ENCODE peak calls at places on chromosome 1, in five cellular contexts. One of them, this sample, is unnamed.

GRCh38 chr1:181044449-181044966 is 10.7 kb downstream of the MR1 start:
- DNase-seq in HTR-8/SVneo: peak; percentile 62
- DNase-seq in hippocampal formation: no peak
- DNase-seq in stimulated activated CD4-positive, alpha-beta T cell treated with anti-CD3 and anti-CD28 coated beads, Interleukin-15, amount 100 ng/mL, for 24 hours: peak; percentile 63
- DNase-seq in activated CD8-positive, alpha-beta memory T cell treated with anti-CD3 and anti-CD28 coated beads, Interleukin-2, amount 50 U/mL, for 4 hours: peak; percentile 42
- DNase-seq in this sample: no peak

GRCh38 chr1:32884726-32885125 is 1.6 kb upstream of the HPCA start:
- DNase-seq in stimulated activated CD4-positive, alpha-beta T cell treated with anti-CD3 and anti-CD28 coated beads, Interleukin-15, amount 100 ng/mL, for 24 hours: no peak
- DNase-seq in HTR-8/SVneo: no peak
- DNase-seq in activated CD8-positive, alpha-beta memory T cell treated with anti-CD3 and anti-CD28 coated beads, Interleukin-2, amount 50 U/mL, for 4 hours: no peak
- DNase-seq in hippocampal formation: no peak
- DNase-seq in this sample: no peak

GRCh38 chr1:4657920-4658585 is 3.6 kb downstream of the AJAP1 start:
- DNase-seq in stimulated activated CD4-positive, alpha-beta T cell treated with anti-CD3 and anti-CD28 coated beads, Interleukin-15, amount 100 ng/mL, for 24 hours: no peak
- DNase-seq in HTR-8/SVneo: no peak
- DNase-seq in activated CD8-positive, alpha-beta memory T cell treated with anti-CD3 and anti-CD28 coated beads, Interleukin-2, amount 50 U/mL, for 4 hours: no peak
- DNase-seq in hippocampal formation: peak; percentile 65
- DNase-seq in this sample: no peak

GRCh38 chr1:17134036-17134435 is 14.8 kb upstream of the PADI2 start:
- DNase-seq in hippocampal formation: no peak
- DNase-seq in activated CD8-positive, alpha-beta memory T cell treated with anti-CD3 and anti-CD28 coated beads, Interleukin-2, amount 50 U/mL, for 4 hours: no peak
- DNase-seq in stimulated activated CD4-positive, alpha-beta T cell treated with anti-CD3 and anti-CD28 coated beads, Interleukin-15, amount 100 ng/mL, for 24 hours: no peak
- DNase-seq in HTR-8/SVneo: no peak
- DNase-seq in this sample: no peak

GRCh38 chr1:53349369-53349705 is 21.5 kb upstream of the LRP8 start:
- DNase-seq in HTR-8/SVneo: no peak
- DNase-seq in activated CD8-positive, alpha-beta memory T cell treated with anti-CD3 and anti-CD28 coated beads, Interleukin-2, amount 50 U/mL, for 4 hours: peak; percentile 1
- DNase-seq in hippocampal formation: no peak
- DNase-seq in stimulated activated CD4-positive, alpha-beta T cell treated with anti-CD3 and anti-CD28 coated beads, Interleukin-15, amount 100 ng/mL, for 24 hours: no peak
- DNase-seq in this sample: no peak

GRCh38 chr1:112172294-112172882 is 182.9 kb upstream of the KCND3 start:
- DNase-seq in hippocampal formation: no peak
- DNase-seq in HTR-8/SVneo: peak; percentile 5
- DNase-seq in activated CD8-positive, alpha-beta memory T cell treated with anti-CD3 and anti-CD28 coated beads, Interleukin-2, amount 50 U/mL, for 4 hours: no peak
- DNase-seq in stimulated activated CD4-positive, alpha-beta T cell treated with anti-CD3 and anti-CD28 coated beads, Interleukin-15, amount 100 ng/mL, for 24 hours: peak; percentile 6
- DNase-seq in this sample: peak; percentile 9

GRCh38 chr1:228014235-228014930 is 7.6 kb downstream of the WNT3A start:
- DNase-seq in HTR-8/SVneo: no peak
- DNase-seq in stimulated activated CD4-positive, alpha-beta T cell treated with anti-CD3 and anti-CD28 coated beads, Interleukin-15, amount 100 ng/mL, for 24 hours: no peak
- DNase-seq in hippocampal formation: peak; percentile 0
- DNase-seq in activated CD8-positive, alpha-beta memory T cell treated with anti-CD3 and anti-CD28 coated beads, Interleukin-2, amount 50 U/mL, for 4 hours: no peak
- DNase-seq in this sample: no peak

GRCh38 chr1:46413596-46413985 is 19.5 kb downstream of the FAAH start:
- DNase-seq in stimulated activated CD4-positive, alpha-beta T cell treated with anti-CD3 and anti-CD28 coated beads, Interleukin-15, amount 100 ng/mL, for 24 hours: peak; percentile 27
- DNase-seq in activated CD8-positive, alpha-beta memory T cell treated with anti-CD3 and anti-CD28 coated beads, Interleukin-2, amount 50 U/mL, for 4 hours: peak; percentile 32
- DNase-seq in hippocampal formation: no peak
- DNase-seq in HTR-8/SVneo: no peak
- DNase-seq in this sample: no peak

GRCh38 chr1:212928323-212929281 is 21.7 kb upstream of the VASH2 start:
- DNase-seq in hippocampal formation: no peak
- DNase-seq in stimulated activated CD4-positive, alpha-beta T cell treated with anti-CD3 and anti-CD28 coated beads, Interleukin-15, amount 100 ng/mL, for 24 hours: no peak
- DNase-seq in HTR-8/SVneo: no peak
- DNase-seq in activated CD8-positive, alpha-beta memory T cell treated with anti-CD3 and anti-CD28 coated beads, Interleukin-2, amount 50 U/mL, for 4 hours: no peak
- DNase-seq in this sample: no peak

GRCh38 chr1:239856067-239856466 is 235.6 kb upstream of the FMN2 start:
- DNase-seq in activated CD8-positive, alpha-beta memory T cell treated with anti-CD3 and anti-CD28 coated beads, Interleukin-2, amount 50 U/mL, for 4 hours: no peak
- DNase-seq in hippocampal formation: no peak
- DNase-seq in HTR-8/SVneo: no peak
- DNase-seq in stimulated activated CD4-positive, alpha-beta T cell treated with anti-CD3 and anti-CD28 coated beads, Interleukin-15, amount 100 ng/mL, for 24 hours: no peak
- DNase-seq in this sample: no peak

GRCh38 chr1:74835046-74835445 is 102.1 kb downstream of the TYW3 start:
- DNase-seq in hippocampal formation: no peak
- DNase-seq in stimulated activated CD4-positive, alpha-beta T cell treated with anti-CD3 and anti-CD28 coated beads, Interleukin-15, amount 100 ng/mL, for 24 hours: no peak
- DNase-seq in HTR-8/SVneo: no peak
- DNase-seq in activated CD8-positive, alpha-beta memory T cell treated with anti-CD3 and anti-CD28 coated beads, Interleukin-2, amount 50 U/mL, for 4 hours: no peak
- DNase-seq in this sample: no peak

GRCh38 chr1:236148471-236148847 is 6.1 kb downstream of the GPR137B start:
- DNase-seq in hippocampal formation: no peak
- DNase-seq in stimulated activated CD4-positive, alpha-beta T cell treated with anti-CD3 and anti-CD28 coated beads, Interleukin-15, amount 100 ng/mL, for 24 hours: no peak
- DNase-seq in activated CD8-positive, alpha-beta memory T cell treated with anti-CD3 and anti-CD28 coated beads, Interleukin-2, amount 50 U/mL, for 4 hours: no peak
- DNase-seq in HTR-8/SVneo: no peak
- DNase-seq in this sample: no peak

GRCh38 chr1:23446644-23447310 is 22.2 kb upstream of the TCEA3 start:
- DNase-seq in stimulated activated CD4-positive, alpha-beta T cell treated with anti-CD3 and anti-CD28 coated beads, Interleukin-15, amount 100 ng/mL, for 24 hours: no peak
- DNase-seq in activated CD8-positive, alpha-beta memory T cell treated with anti-CD3 and anti-CD28 coated beads, Interleukin-2, amount 50 U/mL, for 4 hours: no peak
- DNase-seq in hippocampal formation: no peak
- DNase-seq in HTR-8/SVneo: no peak
- DNase-seq in this sample: no peak

GRCh38 chr1:169091480-169091941 is 15.0 kb upstream of the ATP1B1 start:
- DNase-seq in activated CD8-positive, alpha-beta memory T cell treated with anti-CD3 and anti-CD28 coated beads, Interleukin-2, amount 50 U/mL, for 4 hours: no peak
- DNase-seq in HTR-8/SVneo: no peak
- DNase-seq in hippocampal formation: no peak
- DNase-seq in stimulated activated CD4-positive, alpha-beta T cell treated with anti-CD3 and anti-CD28 coated beads, Interleukin-15, amount 100 ng/mL, for 24 hours: no peak
- DNase-seq in this sample: no peak

GRCh38 chr1:38696371-38696770 is 163.2 kb downstream of the RRAGC start:
- DNase-seq in hippocampal formation: no peak
- DNase-seq in stimulated activated CD4-positive, alpha-beta T cell treated with anti-CD3 and anti-CD28 coated beads, Interleukin-15, amount 100 ng/mL, for 24 hours: no peak
- DNase-seq in HTR-8/SVneo: no peak
- DNase-seq in activated CD8-positive, alpha-beta memory T cell treated with anti-CD3 and anti-CD28 coated beads, Interleukin-2, amount 50 U/mL, for 4 hours: no peak
- DNase-seq in this sample: no peak

GRCh38 chr1:162612606-162613400 is 19.5 kb upstream of the DDR2 start:
- DNase-seq in hippocampal formation: no peak
- DNase-seq in activated CD8-positive, alpha-beta memory T cell treated with anti-CD3 and anti-CD28 coated beads, Interleukin-2, amount 50 U/mL, for 4 hours: no peak
- DNase-seq in stimulated activated CD4-positive, alpha-beta T cell treated with anti-CD3 and anti-CD28 coated beads, Interleukin-15, amount 100 ng/mL, for 24 hours: no peak
- DNase-seq in HTR-8/SVneo: no peak
- DNase-seq in this sample: no peak

GRCh38 chr1:3779265-3779911 is 6.8 kb downstream of the SMIM1 start:
- DNase-seq in stimulated activated CD4-positive, alpha-beta T cell treated with anti-CD3 and anti-CD28 coated beads, Interleukin-15, amount 100 ng/mL, for 24 hours: no peak
- DNase-seq in HTR-8/SVneo: no peak
- DNase-seq in hippocampal formation: no peak
- DNase-seq in activated CD8-positive, alpha-beta memory T cell treated with anti-CD3 and anti-CD28 coated beads, Interleukin-2, amount 50 U/mL, for 4 hours: no peak
- DNase-seq in this sample: no peak

GRCh38 chr1:97989094-97989680 is 68.4 kb upstream of the DPYD start:
- DNase-seq in stimulated activated CD4-positive, alpha-beta T cell treated with anti-CD3 and anti-CD28 coated beads, Interleukin-15, amount 100 ng/mL, for 24 hours: no peak
- DNase-seq in activated CD8-positive, alpha-beta memory T cell treated with anti-CD3 and anti-CD28 coated beads, Interleukin-2, amount 50 U/mL, for 4 hours: no peak
- DNase-seq in HTR-8/SVneo: no peak
- DNase-seq in hippocampal formation: no peak
- DNase-seq in this sample: no peak

GRCh38 chr1:183191833-183192232 is 5.8 kb downstream of the LAMC2 start:
- DNase-seq in activated CD8-positive, alpha-beta memory T cell treated with anti-CD3 and anti-CD28 coated beads, Interleukin-2, amount 50 U/mL, for 4 hours: no peak
- DNase-seq in hippocampal formation: no peak
- DNase-seq in stimulated activated CD4-positive, alpha-beta T cell treated with anti-CD3 and anti-CD28 coated beads, Interleukin-15, amount 100 ng/mL, for 24 hours: no peak
- DNase-seq in HTR-8/SVneo: peak; percentile 46
- DNase-seq in this sample: peak; percentile 37

GRCh38 chr1:40610156-40610555 is 55.3 kb downstream of the RIMS3 start:
- DNase-seq in hippocampal formation: no peak
- DNase-seq in stimulated activated CD4-positive, alpha-beta T cell treated with anti-CD3 and anti-CD28 coated beads, Interleukin-15, amount 100 ng/mL, for 24 hours: no peak
- DNase-seq in HTR-8/SVneo: no peak
- DNase-seq in activated CD8-positive, alpha-beta memory T cell treated with anti-CD3 and anti-CD28 coated beads, Interleukin-2, amount 50 U/mL, for 4 hours: no peak
- DNase-seq in this sample: no peak

GRCh38 chr1:47209725-47210330 is 20.0 kb upstream of the PDZK1IP1 start:
- DNase-seq in HTR-8/SVneo: no peak
- DNase-seq in stimulated activated CD4-positive, alpha-beta T cell treated with anti-CD3 and anti-CD28 coated beads, Interleukin-15, amount 100 ng/mL, for 24 hours: no peak
- DNase-seq in activated CD8-positive, alpha-beta memory T cell treated with anti-CD3 and anti-CD28 coated beads, Interleukin-2, amount 50 U/mL, for 4 hours: no peak
- DNase-seq in hippocampal formation: no peak
- DNase-seq in this sample: no peak

GRCh38 chr1:53601031-53601745 is 137.8 kb downstream of the GLIS1 start:
- DNase-seq in stimulated activated CD4-positive, alpha-beta T cell treated with anti-CD3 and anti-CD28 coated beads, Interleukin-15, amount 100 ng/mL, for 24 hours: no peak
- DNase-seq in hippocampal formation: no peak
- DNase-seq in activated CD8-positive, alpha-beta memory T cell treated with anti-CD3 and anti-CD28 coated beads, Interleukin-2, amount 50 U/mL, for 4 hours: peak; percentile 6
- DNase-seq in HTR-8/SVneo: no peak
- DNase-seq in this sample: no peak

GRCh38 chr1:173871500-173871899 is 3.3 kb downstream of the ZBTB37 start:
- DNase-seq in hippocampal formation: no peak
- DNase-seq in stimulated activated CD4-positive, alpha-beta T cell treated with anti-CD3 and anti-CD28 coated beads, Interleukin-15, amount 100 ng/mL, for 24 hours: no peak
- DNase-seq in activated CD8-positive, alpha-beta memory T cell treated with anti-CD3 and anti-CD28 coated beads, Interleukin-2, amount 50 U/mL, for 4 hours: no peak
- DNase-seq in HTR-8/SVneo: no peak
- DNase-seq in this sample: no peak

GRCh38 chr1:197180252-197180878 is 33.9 kb upstream of the ASPM start:
- DNase-seq in activated CD8-positive, alpha-beta memory T cell treated with anti-CD3 and anti-CD28 coated beads, Interleukin-2, amount 50 U/mL, for 4 hours: no peak
- DNase-seq in hippocampal formation: peak; percentile 60
- DNase-seq in stimulated activated CD4-positive, alpha-beta T cell treated with anti-CD3 and anti-CD28 coated beads, Interleukin-15, amount 100 ng/mL, for 24 hours: no peak
- DNase-seq in HTR-8/SVneo: peak; percentile 28
- DNase-seq in this sample: peak; percentile 14

GRCh38 chr1:47491341-47491753 is 53.5 kb downstream of the FOXD2 start:
- DNase-seq in activated CD8-positive, alpha-beta memory T cell treated with anti-CD3 and anti-CD28 coated beads, Interleukin-2, amount 50 U/mL, for 4 hours: no peak
- DNase-seq in stimulated activated CD4-positive, alpha-beta T cell treated with anti-CD3 and anti-CD28 coated beads, Interleukin-15, amount 100 ng/mL, for 24 hours: no peak
- DNase-seq in hippocampal formation: no peak
- DNase-seq in HTR-8/SVneo: no peak
- DNase-seq in this sample: no peak

GRCh38 chr1:33055210-33055991 is 18.7 kb upstream of the AK2 start:
- DNase-seq in activated CD8-positive, alpha-beta memory T cell treated with anti-CD3 and anti-CD28 coated beads, Interleukin-2, amount 50 U/mL, for 4 hours: no peak
- DNase-seq in hippocampal formation: peak; percentile 72
- DNase-seq in HTR-8/SVneo: peak; percentile 74
- DNase-seq in stimulated activated CD4-positive, alpha-beta T cell treated with anti-CD3 and anti-CD28 coated beads, Interleukin-15, amount 100 ng/mL, for 24 hours: peak; percentile 28
- DNase-seq in this sample: peak; percentile 69

GRCh38 chr1:19969898-19970660 is 9.3 kb downstream of the PLA2G2A start:
- DNase-seq in activated CD8-positive, alpha-beta memory T cell treated with anti-CD3 and anti-CD28 coated beads, Interleukin-2, amount 50 U/mL, for 4 hours: no peak
- DNase-seq in HTR-8/SVneo: no peak
- DNase-seq in stimulated activated CD4-positive, alpha-beta T cell treated with anti-CD3 and anti-CD28 coated beads, Interleukin-15, amount 100 ng/mL, for 24 hours: no peak
- DNase-seq in hippocampal formation: no peak
- DNase-seq in this sample: no peak

GRCh38 chr1:85244271-85245053 is 15.0 kb downstream of the C1orf52 start:
- DNase-seq in stimulated activated CD4-positive, alpha-beta T cell treated with anti-CD3 and anti-CD28 coated beads, Interleukin-15, amount 100 ng/mL, for 24 hours: no peak
- DNase-seq in HTR-8/SVneo: peak; percentile 39
- DNase-seq in hippocampal formation: no peak
- DNase-seq in activated CD8-positive, alpha-beta memory T cell treated with anti-CD3 and anti-CD28 coated beads, Interleukin-2, amount 50 U/mL, for 4 hours: no peak
- DNase-seq in this sample: peak; percentile 93

GRCh38 chr1:81702903-81703302 is 97.8 kb upstream of the ADGRL2 start:
- DNase-seq in stimulated activated CD4-positive, alpha-beta T cell treated with anti-CD3 and anti-CD28 coated beads, Interleukin-15, amount 100 ng/mL, for 24 hours: no peak
- DNase-seq in HTR-8/SVneo: no peak
- DNase-seq in hippocampal formation: no peak
- DNase-seq in activated CD8-positive, alpha-beta memory T cell treated with anti-CD3 and anti-CD28 coated beads, Interleukin-2, amount 50 U/mL, for 4 hours: no peak
- DNase-seq in this sample: no peak

GRCh38 chr1:240055978-240056772 is 35.5 kb upstream of the FMN2 start:
- DNase-seq in stimulated activated CD4-positive, alpha-beta T cell treated with anti-CD3 and anti-CD28 coated beads, Interleukin-15, amount 100 ng/mL, for 24 hours: no peak
- DNase-seq in activated CD8-positive, alpha-beta memory T cell treated with anti-CD3 and anti-CD28 coated beads, Interleukin-2, amount 50 U/mL, for 4 hours: no peak
- DNase-seq in hippocampal formation: no peak
- DNase-seq in HTR-8/SVneo: no peak
- DNase-seq in this sample: no peak